ENCODE peak calls at places on chromosomes 3 and 15, in five cellular contexts. E, P, M, B and W are unnamed samples.

GRCh38 chr3:177441281-177441812 is 244.1 kb upstream of the TBL1XR1 start:
- DNase-seq in P (no peak), E (no peak), B (no peak), M (no peak), W (no peak)

GRCh38 chr3:97230486-97230885 is 416.1 kb downstream of the EPHA6 start:
- DNase-seq in P (no peak), E (no peak), B (no peak), M (no peak), W (no peak)

GRCh38 chr15:70762469-70763119 is 764 bp downstream of the UACA start:
- DNase-seq in E (no peak), B (no peak), M (peak; percentile 46), P (no peak), W (peak; percentile 38)

GRCh38 chr3:149507491-149508324 is 33.2 kb downstream of the TM4SF4 start:
- DNase-seq in M (no peak), E (no peak), B (no peak), P (peak; percentile 69), W (no peak)

GRCh38 chr3:197450295-197450694 is 105.5 kb downstream of the BDH1 start:
- DNase-seq in E (no peak), P (no peak), M (no peak), B (no peak), W (no peak)

GRCh38 chr15:77023576-77024272 is 28.8 kb downstream of the PSTPIP1 start:
- DNase-seq in E (no peak), B (no peak), M (no peak), P (no peak), W (no peak)

GRCh38 chr15:35288580-35288979 is 203.5 kb upstream of the NANOGP8 start:
- DNase-seq in P (no peak), E (no peak), M (no peak), B (no peak), W (no peak)

GRCh38 chr3:89380006-89380405 is 272.6 kb downstream of the EPHA3 start:
- DNase-seq in P (no peak), M (peak; percentile 17), B (no peak), E (no peak), W (no peak)